ENCODE peak calls at places on chromosome 22, in four cellular contexts. A is K562, E is A549, W is HepG2. X is an unnamed sample.

GRCh38 chr22:35473971-35474370 is 66.7 kb upstream of the RASD2 start:
- DNase-seq in A (no peak), E (no peak), W (no peak), X (no peak)

GRCh38 chr22:24410110-24410856 is 17.1 kb upstream of the ADORA2A start:
- DNase-seq in A (no peak), E (no peak), W (no peak), X (no peak)

GRCh38 chr22:40641269-40641668 is 4.8 kb upstream of the MRTFA start:
- DNase-seq in A (peak), E (no peak), W (no peak), X (no peak)

GRCh38 chr22:37589607-37590006 is 9.7 kb upstream of the LGALS2 start:
- DNase-seq in A (no peak), E (no peak), W (no peak), X (no peak)

GRCh38 chr22:39935622-39936021 is 24.6 kb upstream of the TMA7B start:
- DNase-seq in A (no peak), E (no peak), W (no peak), X (no peak)

GRCh38 chr22:17851754-17852153 is 77.5 kb upstream of the BID start:
- DNase-seq in A (no peak), E (no peak), W (no peak), X (no peak)

GRCh38 chr22:40975346-40975745 is 24.2 kb downstream of the RBX1 start:
- DNase-seq in A (no peak), E (no peak), W (no peak), X (no peak)

GRCh38 chr22:27105142-27106025 is 448.0 kb downstream of the MIAT start:
- DNase-seq in A (no peak), E (no peak), W (no peak), X (no peak)

GRCh38 chr22:43168416-43169309 is 17.3 kb downstream of the TSPO start:
- DNase-seq in A (no peak), E (no peak), W (no peak), X (no peak)

GRCh38 chr22:11627798-11628650 is 3900.0 kb upstream of the OR11H1 start:
- DNase-seq in A (no peak), E (no peak), W (no peak), X (no peak)

GRCh38 chr22:39007177-39007576 is 6.9 kb upstream of the APOBEC3C start:
- DNase-seq in A (no peak), E (no peak), W (no peak), X (no peak)

GRCh38 chr22:20972014-20972797 is 5.2 kb downstream of the AIFM3 start:
- DNase-seq in A (no peak), E (no peak), W (no peak), X (no peak)
- TF ChIP-seq JUN in A (no peak), E (no peak), W (no peak), X (no peak)

GRCh38 chr22:48553119-48553518 is 1274.6 kb downstream of the BRD1 start:
- DNase-seq in A (no peak), E (no peak), W (no peak), X (no peak)
- TF ChIP-seq JUN in A (no peak), E (no peak), W (no peak), X (no peak)

DNA sequence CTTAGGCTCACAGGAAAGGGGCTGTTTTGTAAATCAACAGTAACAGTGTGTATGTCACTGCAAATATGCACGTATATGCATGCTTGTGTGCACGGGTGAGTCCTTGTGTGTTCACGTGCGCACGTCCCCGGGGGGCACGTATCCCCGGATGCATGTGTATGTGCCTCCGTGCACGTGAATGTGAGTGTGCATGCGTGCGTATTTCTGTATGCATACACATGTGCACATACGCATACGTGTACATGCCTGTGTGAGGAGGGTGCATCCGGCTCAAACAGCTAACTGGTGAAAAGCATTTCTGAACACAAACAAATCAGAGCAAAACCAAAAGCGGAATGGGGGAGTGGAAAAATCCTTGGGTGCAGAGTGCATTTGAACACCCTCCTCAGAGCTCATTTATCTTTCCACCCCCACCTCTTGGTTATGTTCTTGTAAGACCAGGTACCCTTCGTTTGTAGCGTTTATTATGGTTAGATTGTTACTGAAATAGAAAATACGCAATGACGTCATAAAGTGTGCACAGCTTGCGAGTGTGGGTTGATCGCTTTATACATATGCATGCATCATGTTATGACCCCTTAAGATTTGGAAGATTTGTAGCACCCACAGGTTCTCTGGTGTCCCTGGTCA is 7.0 kb downstream of the ARSA start:
- DNase-seq in A (no peak), E (no peak), W (peak), X (no peak)
- TF ChIP-seq JUN in A (no peak), E (no peak), W (no peak), X (no peak)

GRCh38 chr22:25488244-25489020 is 76.0 kb upstream of the GRK3 start:
- DNase-seq in A (no peak), E (peak), W (peak), X (no peak)
- TF ChIP-seq JUN in A (no peak), E (no peak), W (no peak), X (no peak)

GRCh38 chr22:46546466-46547178 is 9.2 kb upstream of the CELSR1 start:
- DNase-seq in A (no peak), E (no peak), W (no peak), X (no peak)

GRCh38 chr22:46545041-46545796 is 7.8 kb upstream of the CELSR1 start:
- DNase-seq in A (no peak), E (no peak), W (no peak), X (no peak)

GRCh38 chr22:46549565-46549840 is 12.1 kb upstream of the CELSR1 start:
- DNase-seq in A (no peak), E (no peak), W (no peak), X (no peak)

GRCh38 chr22:46547883-46548244 is 10.4 kb upstream of the CELSR1 start:
- DNase-seq in A (no peak), E (no peak), W (peak), X (no peak)

GRCh38 chr22:46547179-46547882 is 9.9 kb upstream of the CELSR1 start:
- DNase-seq in A (no peak), E (no peak), W (no peak), X (no peak)
- TF ChIP-seq JUN in A (no peak), E (no peak), W (no peak), X (no peak)

X was measured in WTC11.